ENCODE peak calls at places on chromosomes 11 and 22, in four cellular contexts. C is naive thymus-derived CD4-positive, alpha-beta T cell; D is Panc1; W is tibial artery. Z is an unnamed sample. For H3K4me1, the result is how much of the 10 kb centered on the place peaks cover.

GRCh38 chr11:27353593-27354358 is 9.2 kb downstream of the CCDC34 start:
- DNase-seq in D (no peak), C (no peak), W (no peak), Z (no peak)

GRCh38 chr11:125982348-125982730 is 36.5 kb downstream of the VSIG10L2 start:
- DNase-seq in D (no peak), W (no peak), C (no peak), Z (no peak)

GRCh38 chr11:108559904-108560303 is 33.7 kb downstream of the EXPH5 start:
- DNase-seq in W (no peak), C (no peak), D (no peak), Z (no peak)

GRCh38 chr11:95296621-95297025 is 65.6 kb upstream of the SESN3 start:
- DNase-seq in C (no peak), W (no peak), D (no peak), Z (no peak)

GRCh38 chr11:81840375-81840774 is 893.3 kb downstream of the FAM181B start:
- DNase-seq in C (no peak), D (no peak), W (no peak), Z (no peak)

GRCh38 chr11:122414406-122415018 is 241.0 kb upstream of the UBASH3B start:
- DNase-seq in D (no peak), W (no peak), C (no peak), Z (no peak)

GRCh38 chr11:102664001-102664752 is 39.0 kb upstream of the MMP20 start:
- DNase-seq in C (no peak), W (no peak), D (no peak), Z (no peak)

GRCh38 chr22:50612715-50613221 is 12.2 kb downstream of the MAPK8IP2 start:
- DNase-seq in W (peak), D (no peak), C (no peak), Z (no peak)

GRCh38 chr22:29480512-29481264 is 670 bp downstream of the NEFH start:
- DNase-seq in W (no peak), C (no peak), D (no peak), Z (peak)

GRCh38 chr11:126138636-126139540 is 72.6 kb downstream of the RPUSD4 start:
- DNase-seq in W (no peak), C (no peak), D (no peak), Z (no peak)

GRCh38 chr11:34342008-34342533 is 15.7 kb downstream of the ABTB2 start:
- DNase-seq in D (no peak), C (no peak), W (peak), Z (no peak)

GRCh38 chr22:40544758-40545157 is 91.8 kb downstream of the MRTFA start:
- DNase-seq in W (no peak), C (no peak), D (no peak), Z (no peak)

GRCh38 chr11:18802381-18803257 is 11.0 kb upstream of the PTPN5 start:
- DNase-seq in C (peak), D (peak), W (no peak), Z (no peak)

GRCh38 chr11:86617502-86617901 is 54.9 kb downstream of the ME3 start:
- DNase-seq in W (no peak), C (no peak), D (no peak), Z (no peak)

GRCh38 chr11:47507016-47507631 is 45.8 kb downstream of the CELF1 start:
- DNase-seq in W (no peak), D (no peak), C (no peak), Z (no peak)

GRCh38 chr11:69825941-69826340 is 6.7 kb upstream of the FGF3 start:
- DNase-seq in W (no peak), D (no peak), C (no peak), Z (no peak)
- H3K4me1 ChIP-seq in W (under half), D (under half), C (under half), Z (under half)

DNA sequence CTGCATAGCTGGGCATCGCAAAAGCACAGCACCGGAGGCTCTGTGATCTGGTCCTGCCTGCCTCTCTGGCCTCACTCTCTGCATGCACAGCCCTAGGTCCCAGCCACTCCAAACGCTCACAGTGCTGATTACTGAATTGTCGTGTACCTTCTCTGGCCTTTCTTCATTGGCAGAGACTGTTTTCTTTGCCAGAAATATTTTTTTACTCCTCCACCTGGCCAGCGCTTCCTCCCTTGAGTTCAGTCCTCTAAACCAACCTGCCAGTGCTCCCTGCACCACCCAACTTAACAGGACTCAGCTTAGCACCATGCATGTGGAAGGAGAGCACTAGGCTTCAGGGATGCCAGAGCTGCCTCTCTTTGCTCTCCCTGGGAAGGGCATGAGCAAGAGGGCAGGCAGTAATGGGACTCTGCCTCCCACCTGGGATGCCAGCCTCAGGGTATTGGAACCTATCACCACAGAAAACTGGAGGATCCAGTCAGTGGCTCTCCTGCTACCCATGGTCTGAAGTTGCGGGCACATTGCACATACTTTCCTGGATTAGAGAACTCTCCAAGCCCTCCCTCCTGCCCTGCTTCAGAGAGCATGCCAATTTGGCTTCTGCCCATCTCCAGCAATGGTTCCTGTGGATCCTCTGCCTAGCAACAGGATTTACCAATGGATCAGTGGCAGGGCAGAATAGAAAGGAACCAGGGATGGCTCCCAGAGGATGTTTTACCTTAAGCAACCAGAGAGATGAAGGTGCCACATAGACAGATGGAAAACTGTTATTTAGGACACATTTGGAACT is 37.0 kb upstream of the GNAZ start:
- DNase-seq in D (no peak), W (no peak), C (no peak), Z (no peak)
- H3K4me1 ChIP-seq in D (under half), W (under half), C (under half), Z (under half)

GRCh38 chr11:69010964-69011623 is 2.0 kb downstream of the MRGPRF start:
- DNase-seq in W (peak), C (no peak), D (no peak), Z (no peak)

GRCh38 chr11:69010361-69010891 is 2.6 kb downstream of the MRGPRF start:
- DNase-seq in D (no peak), W (no peak), C (no peak), Z (no peak)

GRCh38 chr11:69012092-69013008 is 696 bp downstream of the MRGPRF start:
- DNase-seq in W (no peak), C (no peak), D (no peak), Z (no peak)

GRCh38 chr11:69013009-69013951 is at the start of gene MRGPRF:
- DNase-seq in C (no peak), W (peak), D (no peak), Z (no peak)

DNA sequence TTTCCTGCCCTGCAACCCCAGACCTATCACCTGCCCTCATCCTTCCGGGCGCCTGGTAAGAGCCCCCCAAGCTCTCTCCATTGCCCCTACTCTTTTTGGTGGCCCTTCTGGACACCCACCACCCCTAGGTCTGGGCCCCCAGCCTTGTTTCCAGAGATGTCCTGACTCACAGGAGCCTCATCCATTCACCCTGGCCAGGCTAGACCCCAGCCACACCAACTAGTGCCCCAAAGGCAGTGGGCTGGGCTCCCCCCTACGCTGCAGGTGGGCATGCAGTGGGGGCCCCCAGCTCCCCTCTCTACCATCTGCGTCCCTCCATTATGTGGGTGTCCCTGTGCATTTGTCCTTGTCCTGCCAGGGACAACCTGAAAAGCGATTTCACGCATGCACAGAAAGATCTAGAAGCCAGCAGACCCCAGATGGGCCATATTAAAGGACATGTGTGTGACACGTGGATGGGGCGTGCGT is 1.4 kb downstream of the MRGPRF start:
- DNase-seq in D (no peak), W (no peak), C (no peak), Z (no peak)
- H3K4me1 ChIP-seq in D (under half), W (under half), C (under half), Z (under half)

DNA sequence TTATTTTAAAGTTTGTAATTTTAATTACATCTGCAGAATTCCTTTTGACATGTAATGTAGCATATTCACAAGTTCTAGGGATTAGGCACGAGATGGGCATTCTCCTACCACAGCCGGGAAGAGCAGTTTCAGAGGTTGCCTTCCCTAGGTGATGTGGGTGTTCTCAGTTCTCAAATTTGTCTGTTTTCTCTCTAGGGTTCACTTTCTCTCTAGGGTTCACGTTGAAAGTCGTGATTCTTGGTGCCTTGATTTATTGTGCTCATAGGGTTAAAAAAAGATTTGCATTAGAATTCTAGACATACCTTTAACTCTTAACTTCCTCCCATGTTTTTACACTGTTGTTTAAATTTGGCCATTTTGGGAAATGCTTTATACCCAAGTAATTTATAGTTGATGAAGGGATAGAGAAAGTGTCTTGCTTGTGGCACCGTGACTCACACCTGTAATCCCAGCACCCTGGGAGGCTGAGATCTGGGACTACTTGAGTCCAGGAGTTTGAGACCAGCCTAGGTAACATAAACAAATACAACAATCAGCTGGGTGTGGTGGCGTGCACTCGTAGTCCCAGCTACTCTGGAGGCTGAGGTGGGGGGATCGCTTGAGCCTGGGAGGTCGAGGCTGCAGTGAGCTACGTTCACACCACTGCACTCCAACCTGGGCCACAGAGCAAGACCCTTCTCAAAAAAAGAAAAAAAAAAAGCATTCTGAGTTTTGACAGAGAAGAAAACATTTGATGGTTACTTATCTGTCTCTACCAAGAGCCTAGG is 3.6 kb downstream of the MED15 start:
- DNase-seq in C (no peak), D (no peak), W (no peak), Z (no peak)
- H3K4me1 ChIP-seq in C (under half), D (under half), W (under half), Z (under half)

GRCh38 chr11:12232819-12233601 is 122.6 kb downstream of the MICAL2 start:
- DNase-seq in C (no peak), W (no peak), D (no peak), Z (no peak)
- H3K4me1 ChIP-seq in C (under half), W (under half), D (under half), Z (under half)

GRCh38 chr11:133762538-133762937 is 82.8 kb downstream of the SPATA19 start:
- DNase-seq in D (no peak), C (no peak), W (no peak), Z (no peak)
- H3K4me1 ChIP-seq in D (under half), C (under half), W (under half), Z (under half)

DNA sequence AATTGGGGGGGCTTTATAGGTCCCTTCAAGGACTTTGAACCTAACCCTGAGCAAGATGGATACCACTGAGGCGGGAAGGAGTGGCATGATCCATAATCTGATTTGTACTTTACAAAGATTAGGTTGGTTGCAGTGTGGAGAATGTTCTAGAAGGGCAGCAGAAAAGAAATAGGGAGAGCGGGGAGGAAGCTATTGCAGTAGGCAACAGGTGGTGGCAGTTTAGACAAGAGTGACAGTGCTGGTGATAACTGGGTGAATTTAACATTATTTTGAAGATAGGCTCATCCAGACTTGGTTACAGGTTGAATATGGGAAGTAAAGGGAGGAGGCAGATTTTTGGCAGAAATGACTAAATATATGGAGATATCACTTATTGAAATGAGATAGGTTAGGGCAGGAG is 179.9 kb upstream of the CADM1 start:
- DNase-seq in D (no peak), W (no peak), C (no peak), Z (no peak)
- H3K4me1 ChIP-seq in D (under half), W (under half), C (under half), Z (under half)

GRCh38 chr11:11450744-11451362 is 97.8 kb upstream of the CSNK2A3 start:
- DNase-seq in W (no peak), D (no peak), C (no peak), Z (no peak)

GRCh38 chr11:11451501-11452005 is 98.5 kb upstream of the CSNK2A3 start:
- DNase-seq in W (no peak), C (no peak), D (no peak), Z (no peak)

GRCh38 chr11:11446967-11447366 is 93.9 kb upstream of the CSNK2A3 start:
- DNase-seq in D (no peak), W (no peak), C (no peak), Z (no peak)

GRCh38 chr11:11448626-11449025 is 95.6 kb upstream of the CSNK2A3 start:
- DNase-seq in C (no peak), D (no peak), W (no peak), Z (no peak)

GRCh38 chr11:11449327-11449726 is 96.3 kb upstream of the CSNK2A3 start:
- DNase-seq in W (no peak), D (no peak), C (no peak), Z (no peak)
- H3K4me1 ChIP-seq in W (under half), D (under half), C (under half), Z (under half)

DNA sequence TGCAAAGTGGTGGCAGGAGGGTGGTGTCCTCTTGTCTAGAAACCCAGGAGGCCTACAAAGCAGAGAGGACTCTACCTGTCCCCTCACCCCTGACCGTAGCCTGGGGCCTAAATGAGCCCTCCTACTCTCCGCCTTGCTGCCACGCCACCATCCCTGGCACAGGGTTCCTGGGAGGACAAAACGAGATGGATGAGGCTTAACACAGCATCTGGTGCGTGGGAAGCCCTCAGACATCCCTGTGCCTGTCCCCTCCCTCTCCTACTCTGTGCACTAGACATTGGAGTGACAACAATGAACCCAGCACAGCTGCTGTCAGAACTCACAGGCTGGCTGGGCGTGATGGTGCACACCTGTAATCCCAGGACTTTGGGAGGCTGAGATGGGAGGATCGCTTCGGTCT is 36.4 kb upstream of the DKK3 start:
- DNase-seq in W (no peak), C (no peak), D (no peak), Z (no peak)
- H3K4me1 ChIP-seq in W (under half), C (under half), D (under half), Z (under half)